ENCODE peak calls at places on chromosome 3, in five cellular contexts. J is NCI-H1092 treated with DMSO at 0.1 percent for 48 hours, Q is GM20000, B is Calu3, A is LoVo. P is an unnamed sample.

GRCh38 chr3:147394168-147394941 is 12.0 kb downstream of the ZIC4 start:
- DNase-seq in J (no peak), Q (no peak), B (no peak), A (no peak), P (no peak)

GRCh38 chr3:18199757-18200156 is 225.4 kb downstream of the SATB1 start:
- DNase-seq in J (no peak), Q (no peak), B (no peak), A (no peak), P (no peak)

GRCh38 chr3:100400424-100400781 is 486 bp downstream of the TOMM70 start:
- DNase-seq in J (no peak), Q (no peak), B (peak), A (no peak), P (no peak)

GRCh38 chr3:175002732-175003143 is 143.6 kb downstream of the NAALADL2 start:
- DNase-seq in J (no peak), Q (no peak), B (no peak), A (no peak), P (no peak)

GRCh38 chr3:186070550-186070949 is 38.3 kb downstream of the ETV5 start:
- DNase-seq in J (no peak), Q (no peak), B (no peak), A (no peak), P (no peak)

GRCh38 chr3:46733026-46733800 is 15.5 kb upstream of the PRSS50 start:
- DNase-seq in J (no peak), Q (no peak), B (no peak), A (no peak), P (no peak)

GRCh38 chr3:4343258-4343657 is 40.1 kb downstream of the SETMAR start:
- DNase-seq in J (no peak), Q (no peak), B (no peak), A (no peak), P (no peak)

GRCh38 chr3:151593923-151594322 is 133.1 kb upstream of the IGSF10 start:
- DNase-seq in J (no peak), Q (no peak), B (no peak), A (no peak), P (no peak)

GRCh38 chr3:105144837-105145236 is 221.9 kb upstream of the ALCAM start:
- DNase-seq in J (no peak), Q (no peak), B (no peak), A (no peak), P (no peak)

GRCh38 chr3:124619887-124620599 is 110.2 kb upstream of the UMPS start:
- DNase-seq in J (no peak), Q (no peak), B (no peak), A (no peak), P (no peak)

GRCh38 chr3:27589795-27590194 is 105.6 kb upstream of the SLC4A7 start:
- DNase-seq in J (no peak), Q (no peak), B (no peak), A (no peak), P (no peak)

GRCh38 chr3:36750737-36751136 is 13.6 kb downstream of the DCLK3 start:
- DNase-seq in J (no peak), Q (no peak), B (no peak), A (no peak), P (peak)

GRCh38 chr3:192812736-192813383 is 85.5 kb upstream of the FGF12 start:
- DNase-seq in J (peak), Q (no peak), B (peak), A (peak), P (no peak)

GRCh38 chr3:11386413-11387155 is 114.4 kb downstream of the ATG7 start:
- DNase-seq in J (no peak), Q (no peak), B (no peak), A (no peak), P (no peak)

GRCh38 chr3:37855363-37855970 is 6.2 kb upstream of the CTDSPL start:
- DNase-seq in J (peak), Q (peak), B (peak), A (peak), P (peak)

GRCh38 chr3:72237679-72238320 is 452.9 kb upstream of the PROK2 start:
- DNase-seq in J (no peak), Q (no peak), B (no peak), A (no peak), P (no peak)

GRCh38 chr3:31102196-31102879 is 207.9 kb upstream of the GADL1 start:
- DNase-seq in J (no peak), Q (no peak), B (no peak), A (no peak), P (no peak)

GRCh38 chr3:102346897-102347296 is 87.9 kb upstream of the ZPLD1 start:
- DNase-seq in J (no peak), Q (no peak), B (no peak), A (no peak), P (no peak)